ENCODE peak calls at places on chromosomes 11 and 22, in four cellular contexts. K is K562, J is SK-N-SH, D is H1. L is an unnamed sample.

GRCh38 chr11:111414267-111414931 is 35.3 kb upstream of the POU2AF1 start:
- DNase-seq in K (no peak), J (no peak), D (no peak), L (no peak)

GRCh38 chr11:64341429-64341828 is 1.4 kb downstream of the CCDC88B start:
- DNase-seq in D (no peak), K (no peak), J (no peak), L (no peak)

GRCh38 chr22:38413085-38414008 is 41.7 kb downstream of the KCNJ4 start:
- DNase-seq in D (peak; percentile 44), J (no peak), K (no peak), L (no peak)

GRCh38 chr11:11215944-11216343 is 137.1 kb downstream of the CSNK2A3 start:
- DNase-seq in K (no peak), J (no peak), D (no peak), L (no peak)

GRCh38 chr11:8597182-8597581 is 3.2 kb upstream of the STK33 start:
- DNase-seq in D (no peak), K (no peak), J (no peak), L (peak; percentile 70)

GRCh38 chr22:18070556-18071306 is 7.1 kb upstream of the PEX26 start:
- DNase-seq in D (peak; percentile 53), J (no peak), K (peak; percentile 40), L (no peak)

GRCh38 chr11:810040-810567 is 337 bp downstream of the RPLP2 start:
- DNase-seq in D (no peak), K (no peak), J (no peak), L (no peak)

GRCh38 chr11:12243511-12243910 is 133.1 kb downstream of the MICAL2 start:
- DNase-seq in D (no peak), J (no peak), K (no peak), L (no peak)

GRCh38 chr11:15157181-15157580 is 42.5 kb downstream of the INSC start:
- DNase-seq in D (no peak), J (no peak), K (no peak), L (peak; percentile 93)

DNA sequence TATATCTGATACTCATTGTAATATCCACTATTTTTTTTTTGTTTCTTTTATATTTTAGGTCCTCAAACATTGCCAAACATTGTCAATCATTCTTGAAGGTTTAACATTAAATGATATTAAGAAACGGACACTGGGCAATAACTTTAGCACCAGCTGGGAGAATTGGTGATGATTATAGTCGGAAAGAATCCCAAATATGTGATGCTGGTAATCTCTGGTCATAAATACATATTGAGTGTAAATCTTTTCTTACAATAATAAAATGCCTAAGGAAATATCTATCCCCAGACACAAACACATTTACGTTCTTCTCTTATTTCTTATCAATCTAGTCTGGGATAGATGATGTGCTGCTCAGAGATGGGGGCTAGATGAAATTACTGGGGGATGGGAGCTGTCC is 25.2 kb downstream of the OR51E2 start:
- DNase-seq in D (no peak), K (no peak), J (no peak), L (peak; percentile 52)
- TF ChIP-seq RFX5 in D (no peak), K (no peak), J (no peak), L (no peak)

GRCh38 chr22:49797706-49798105 is 30.0 kb downstream of the BRD1 start:
- DNase-seq in K (no peak), J (no peak), D (no peak), L (no peak)
- H4K20me1 ChIP-seq in K (peaks cover 3% of the 10 kb centered on the region), J (peaks cover 89% of the 10 kb centered on the region), D (peaks cover 37% of the 10 kb centered on the region), L (peaks cover 84% of the 10 kb centered on the region)

GRCh38 chr11:72432347-72433287 is 1.7 kb downstream of the CLPB start:
- DNase-seq in J (no peak), K (no peak), D (no peak), L (no peak)
- H3K4me3 ChIP-seq in J (no peak overlapping the region), K (peak overlapping the region; percentile 3), D (no peak overlapping the region), L (no peak overlapping the region)

GRCh38 chr11:108616549-108616948 is 23.0 kb upstream of the EXPH5 start:
- DNase-seq in D (no peak), J (no peak), K (no peak), L (peak; percentile 74)
- TF ChIP-seq RFX5 in D (no peak), J (no peak), K (no peak), L (no peak)

GRCh38 chr11:3164540-3165151 is 464 bp downstream of the OSBPL5 start:
- DNase-seq in J (peak; percentile 69), D (no peak), K (peak; percentile 73), L (no peak)

GRCh38 chr11:3161720-3162409 is 3.2 kb downstream of the OSBPL5 start:
- DNase-seq in K (no peak), J (peak; percentile 9), D (no peak), L (no peak)

GRCh38 chr11:3162410-3163240 is 2.5 kb downstream of the OSBPL5 start:
- DNase-seq in J (no peak), D (no peak), K (no peak), L (no peak)

GRCh38 chr11:3164138-3164539 is 971 bp downstream of the OSBPL5 start:
- DNase-seq in K (peak; percentile 42), J (peak; percentile 59), D (no peak), L (no peak)

GRCh38 chr11:3163241-3163981 is 1.7 kb downstream of the OSBPL5 start:
- DNase-seq in J (peak; percentile 71), K (no peak), D (no peak), L (no peak)
- H4K20me1 ChIP-seq in J (peaks cover 56% of the 10 kb centered on the region), K (peaks cover 22% of the 10 kb centered on the region), D (peaks cover 7% of the 10 kb centered on the region), L (peaks cover 57% of the 10 kb centered on the region)

GRCh38 chr22:29300807-29301601 is 5.4 kb upstream of the GAS2L1 start:
- DNase-seq in J (peak; percentile 16), D (peak; percentile 52), K (no peak), L (no peak)

GRCh38 chr22:29300467-29300806 is 6.0 kb upstream of the GAS2L1 start:
- DNase-seq in J (no peak), K (no peak), D (no peak), L (no peak)

GRCh38 chr22:29302402-29302680 is 4.1 kb upstream of the GAS2L1 start:
- DNase-seq in K (no peak), D (no peak), J (no peak), L (no peak)

GRCh38 chr22:29301716-29302401 is 4.6 kb upstream of the GAS2L1 start:
- DNase-seq in J (peak; percentile 17), D (peak; percentile 53), K (no peak), L (no peak)

DNA sequence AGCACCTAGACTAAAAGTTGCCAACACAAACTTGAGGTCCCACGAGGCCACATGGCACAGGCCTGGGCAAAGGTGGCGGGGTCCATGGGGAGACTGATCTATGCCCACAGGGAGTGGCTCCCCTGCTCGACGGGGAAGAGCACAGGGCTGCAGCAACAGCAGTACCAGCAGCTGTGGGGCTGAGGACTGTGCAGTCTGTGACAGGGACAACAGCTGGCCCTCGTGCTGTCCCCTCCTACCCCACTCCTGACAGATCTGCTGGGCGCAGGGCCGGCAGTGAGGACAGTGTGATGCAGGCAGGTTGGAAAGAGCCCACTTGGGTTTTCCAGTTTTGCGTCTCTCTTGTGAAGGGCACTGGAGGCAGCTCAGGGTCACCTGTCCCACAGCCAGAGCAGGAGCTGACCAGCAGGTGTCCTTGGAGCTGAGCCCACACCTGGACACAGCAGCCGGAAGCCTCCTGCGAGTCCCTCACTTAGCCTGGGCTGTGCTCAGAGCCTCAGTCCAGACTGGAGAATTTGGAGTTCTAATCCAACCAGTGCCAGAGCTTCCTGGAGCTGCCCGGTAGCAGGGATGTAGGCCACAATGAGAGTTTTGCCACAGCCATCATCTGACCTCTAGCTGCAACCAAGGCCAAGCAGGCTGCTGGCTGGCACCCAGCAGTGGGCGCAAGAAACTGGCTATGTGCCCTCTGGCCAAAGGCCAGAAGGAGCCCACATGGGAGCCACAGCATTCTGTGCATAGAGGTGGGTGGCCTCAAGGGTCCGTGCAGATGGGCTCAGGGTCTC is 3.6 kb upstream of the GAS2L1 start:
- DNase-seq in K (no peak), J (peak; percentile 43), D (peak; percentile 54), L (no peak)
- H3K4me3 ChIP-seq in K (no peak overlapping the region), J (no peak overlapping the region), D (no peak overlapping the region), L (no peak overlapping the region)

GRCh38 chr22:50676211-50676636 is 3.6 kb downstream of the SHANK3 start:
- DNase-seq in D (no peak), J (no peak), K (peak; percentile 2), L (no peak)

GRCh38 chr22:50677493-50678217 is 5.0 kb downstream of the SHANK3 start:
- DNase-seq in J (peak; percentile 8), K (no peak), D (no peak), L (no peak)

GRCh38 chr22:50678218-50678650 is 5.6 kb downstream of the SHANK3 start:
- DNase-seq in J (peak; percentile 7), K (no peak), D (no peak), L (no peak)

GRCh38 chr22:50676661-50677492 is 4.3 kb downstream of the SHANK3 start:
- DNase-seq in D (no peak), J (peak; percentile 10), K (peak; percentile 2), L (no peak)

DNA sequence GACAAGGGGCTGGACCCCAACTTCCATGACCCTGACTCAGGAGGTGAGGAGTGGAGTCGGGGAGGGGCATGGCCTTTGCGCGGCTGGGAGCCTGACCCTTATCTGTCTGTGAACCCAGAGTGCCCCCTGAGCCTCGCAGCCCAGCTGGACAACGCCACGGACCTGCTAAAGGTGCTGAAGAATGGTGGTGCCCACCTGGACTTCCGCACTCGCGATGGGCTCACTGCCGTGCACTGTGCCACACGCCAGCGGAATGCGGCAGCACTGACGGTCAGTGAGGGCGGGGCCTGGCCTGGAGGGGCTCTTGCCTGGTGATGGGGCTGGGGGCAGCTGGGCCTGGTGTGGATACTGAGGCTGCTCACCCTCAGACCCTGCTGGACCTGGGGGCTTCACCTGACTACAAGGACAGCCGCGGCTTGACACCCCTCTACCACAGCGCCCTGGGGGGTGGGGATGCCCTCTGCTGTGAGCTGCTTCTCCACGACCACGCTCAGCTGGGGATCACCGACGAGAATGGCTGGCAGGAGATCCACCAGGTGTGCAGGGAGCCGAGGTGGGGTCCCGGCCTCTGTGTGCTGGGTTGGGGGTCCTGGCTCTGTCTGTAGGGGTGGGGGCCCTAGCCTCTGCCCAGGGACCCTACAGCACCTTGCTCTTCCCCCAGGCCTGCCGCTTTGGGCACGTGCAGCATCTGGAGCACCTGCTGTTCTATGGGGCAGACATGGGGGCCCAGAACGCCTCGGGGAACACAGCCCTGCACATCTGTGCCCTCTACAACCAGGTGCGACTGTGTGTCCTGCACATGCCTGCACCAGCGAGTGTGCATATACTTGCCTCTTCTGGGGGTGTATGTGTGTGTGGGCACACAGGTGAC is 6.3 kb downstream of the SHANK3 start:
- DNase-seq in D (no peak), J (peak; percentile 11), K (no peak), L (no peak)
- TF ChIP-seq RFX5 in D (no peak), J (no peak), K (no peak), L (no peak)

L was measured in IMR-90.